ENCODE peak calls at places on chromosome 16, in six cellular contexts. C is AG04450, V is mesendoderm, O is amniotic stem cell, U is T-helper 1 cell, T is GM13976. H is an unnamed sample.

GRCh38 chr16:55294947-55295346 is 29.1 kb upstream of the IRX6 start:
- DNase-seq in C (no peak), V (no peak), O (no peak), U (no peak), T (no peak), H (peak)

GRCh38 chr16:73054732-73055481 is 7.0 kb upstream of the ZFHX3 start:
- DNase-seq in C (no peak), V (peak), O (no peak), U (no peak), T (no peak), H (no peak)

GRCh38 chr16:11379420-11379819 is 34.2 kb downstream of the RMI2 start:
- DNase-seq in C (no peak), V (no peak), O (peak), U (no peak), T (peak), H (no peak)

GRCh38 chr16:27242868-27243590 is 25.5 kb downstream of the NSMCE1 start:
- DNase-seq in C (peak), V (no peak), O (peak), U (no peak), T (no peak), H (peak)

GRCh38 chr16:46896314-46896968 is 12.3 kb downstream of the GPT2 start:
- DNase-seq in C (no peak), V (no peak), O (no peak), U (no peak), T (no peak), H (no peak)

GRCh38 chr16:86224629-86225028 is 285.7 kb upstream of the FOXF1 start:
- DNase-seq in C (no peak), V (no peak), O (no peak), U (no peak), T (no peak), H (no peak)

GRCh38 chr16:57061084-57061905 is 31.1 kb upstream of the CPNE2 start:
- DNase-seq in C (no peak), V (no peak), O (peak), U (no peak), T (no peak), H (no peak)

GRCh38 chr16:2511128-2511785 is 2.5 kb upstream of the ATP6V0C start:
- DNase-seq in C (peak), V (peak), O (no peak), U (no peak), T (no peak), H (peak)

GRCh38 chr16:22315979-22316378 is 18.8 kb downstream of the POLR3E start:
- DNase-seq in C (no peak), V (no peak), O (no peak), U (no peak), T (no peak), H (no peak)

GRCh38 chr16:66853261-66854139 is 9.3 kb downstream of the CA7 start:
- DNase-seq in C (no peak), V (no peak), O (no peak), U (no peak), T (peak), H (no peak)

GRCh38 chr16:31184888-31185287 is 4.9 kb downstream of the FUS start:
- DNase-seq in C (no peak), V (no peak), O (no peak), U (no peak), T (no peak), H (no peak)

GRCh38 chr16:392450-393027 is 4.5 kb upstream of the NME4 start:
- DNase-seq in C (no peak), V (no peak), O (no peak), U (no peak), T (no peak), H (no peak)

GRCh38 chr16:88988980-88989791 is 12.2 kb upstream of the CBFA2T3 start:
- DNase-seq in C (no peak), V (no peak), O (no peak), U (no peak), T (no peak), H (no peak)

GRCh38 chr16:85238233-85238647 is 126.0 kb upstream of the CIBAR2 start:
- DNase-seq in C (peak), V (peak), O (no peak), U (no peak), T (no peak), H (no peak)

GRCh38 chr16:66220766-66221165 is 145.7 kb upstream of the CDH5 start:
- DNase-seq in C (no peak), V (no peak), O (no peak), U (no peak), T (no peak), H (no peak)

GRCh38 chr16:68752602-68753001 is 15.5 kb downstream of the CDH1 start:
- DNase-seq in C (no peak), V (peak), O (no peak), U (no peak), T (no peak), H (no peak)

GRCh38 chr16:29908719-29909220 is 8.5 kb downstream of the ASPHD1 start:
- DNase-seq in C (no peak), V (no peak), O (no peak), U (no peak), T (no peak), H (no peak)

GRCh38 chr16:3401719-3402397 is 843 bp downstream of the ZNF174 start:
- DNase-seq in C (no peak), V (peak), O (no peak), U (no peak), T (peak), H (no peak)

GRCh38 chr16:85306071-85306792 is 194.0 kb upstream of the CIBAR2 start:
- DNase-seq in C (peak), V (peak), O (peak), U (peak), T (peak), H (peak)

GRCh38 chr16:76668207-76668725 is 391.1 kb downstream of the CNTNAP4 start:
- DNase-seq in C (no peak), V (peak), O (no peak), U (no peak), T (no peak), H (no peak)

GRCh38 chr16:81180578-81180977 is 57.9 kb upstream of the BCO1 start:
- DNase-seq in C (no peak), V (no peak), O (no peak), U (no peak), T (no peak), H (no peak)

GRCh38 chr16:2426941-2427361 is 2.3 kb upstream of the CCNF start:
- DNase-seq in C (no peak), V (no peak), O (no peak), U (no peak), T (no peak), H (no peak)

GRCh38 chr16:2835638-2836493 is 5.8 kb downstream of the ZG16B start:
- DNase-seq in C (peak), V (peak), O (peak), U (no peak), T (no peak), H (peak)

GRCh38 chr16:78240459-78241222 is 141.2 kb downstream of the WWOX start:
- DNase-seq in C (no peak), V (peak), O (no peak), U (no peak), T (no peak), H (no peak)

GRCh38 chr16:57226701-57227621 is 18.1 kb upstream of the ARL2BP start:
- DNase-seq in C (no peak), V (peak), O (no peak), U (no peak), T (no peak), H (no peak)

GRCh38 chr16:86585821-86586611 is 7.7 kb downstream of the FOXL1 start:
- DNase-seq in C (peak), V (no peak), O (peak), U (no peak), T (no peak), H (no peak)